ENCODE peak calls at places on chromosomes 6 and 20, in eight cellular contexts. N, U, X, B, Q, H, E and C are unnamed samples.

GRCh38 chr20:50470249-50470858 is 39.8 kb upstream of the PTPN1 start:
- DNase-seq in N (no peak), H (no peak), X (no peak), B (no peak), Q (no peak), E (no peak), U (no peak), C (no peak)

GRCh38 chr6:12592634-12593033 is 123.9 kb upstream of the PHACTR1 start:
- DNase-seq in N (no peak), X (no peak), B (no peak), U (peak), Q (no peak), E (no peak), H (no peak), C (no peak)

GRCh38 chr6:139429559-139430150 is 55.2 kb upstream of the CITED2 start:
- DNase-seq in B (no peak), U (no peak), X (no peak), N (no peak), Q (no peak), H (no peak), E (no peak), C (no peak)

GRCh38 chr20:55086421-55086820 is 611.0 kb downstream of the DOK5 start:
- DNase-seq in E (no peak), Q (no peak), U (no peak), N (no peak), B (no peak), H (no peak), X (no peak), C (no peak)

GRCh38 chr6:145069966-145070365 is 665.4 kb downstream of the EPM2A start:
- DNase-seq in H (no peak), B (no peak), E (no peak), Q (no peak), X (no peak), N (no peak), U (no peak), C (no peak)

GRCh38 chr6:7200598-7201443 is 93.1 kb downstream of the RREB1 start:
- DNase-seq in H (no peak), X (no peak), B (peak), U (no peak), E (peak), Q (no peak), N (no peak), C (peak)

GRCh38 chr20:60262967-60263603 is 304.9 kb downstream of the CDH26 start:
- DNase-seq in N (no peak), Q (no peak), U (peak), B (peak), X (no peak), E (peak), H (no peak), C (peak)

GRCh38 chr6:68559716-68560115 is 75.4 kb upstream of the ADGRB3 start:
- DNase-seq in H (no peak), U (no peak), B (no peak), Q (no peak), N (no peak), X (no peak), E (no peak), C (no peak)

GRCh38 chr6:3820563-3820962 is 28.6 kb upstream of the FAM50B start:
- DNase-seq in X (no peak), Q (no peak), E (no peak), U (no peak), B (no peak), N (no peak), H (no peak), C (no peak)

GRCh38 chr6:19413323-19413722 is 423.8 kb upstream of the ID4 start:
- DNase-seq in Q (no peak), E (no peak), N (no peak), H (no peak), B (no peak), U (no peak), X (no peak), C (no peak)

GRCh38 chr6:71577766-71578165 is 289.2 kb downstream of the OGFRL1 start:
- DNase-seq in X (no peak), H (no peak), Q (no peak), E (no peak), U (no peak), B (no peak), N (no peak), C (no peak)

GRCh38 chr6:49923826-49924225 is 40.1 kb downstream of the DEFB114 start:
- DNase-seq in E (no peak), U (no peak), X (no peak), H (no peak), Q (no peak), N (no peak), B (no peak), C (no peak)

GRCh38 chr6:10794239-10794638 is 44.1 kb downstream of the MAK start:
- DNase-seq in X (no peak), B (no peak), H (no peak), E (no peak), Q (no peak), N (no peak), U (no peak), C (no peak)

GRCh38 chr20:1633535-1633934 is 13.7 kb upstream of the SIRPB1 start:
- DNase-seq in B (peak), Q (no peak), U (peak), H (no peak), X (no peak), E (peak), N (peak), C (no peak)

GRCh38 chr6:80331522-80331921 is 225.1 kb downstream of the BCKDHB start:
- DNase-seq in U (no peak), Q (no peak), N (no peak), E (no peak), B (no peak), X (no peak), H (no peak), C (no peak)

GRCh38 chr6:80363501-80363900 is 257.0 kb downstream of the BCKDHB start:
- DNase-seq in U (no peak), X (no peak), E (no peak), B (no peak), Q (no peak), N (no peak), H (no peak), C (no peak)

GRCh38 chr6:109381007-109381746 is 1.1 kb downstream of the CD164 start:
- DNase-seq in U (no peak), X (no peak), H (no peak), B (no peak), Q (no peak), E (no peak), N (no peak), C (no peak)

GRCh38 chr6:163787001-163787667 is 372.6 kb downstream of the QKI start:
- DNase-seq in H (no peak), B (no peak), Q (no peak), X (no peak), U (no peak), N (no peak), E (no peak), C (no peak)

GRCh38 chr6:43817192-43817591 is 47.2 kb downstream of the VEGFA start:
- DNase-seq in X (no peak), H (peak), E (peak), N (no peak), B (peak), Q (no peak), U (peak), C (no peak)

GRCh38 chr6:52209672-52210626 is 23.8 kb downstream of the IL17A start:
- DNase-seq in H (no peak), X (no peak), B (no peak), N (no peak), E (no peak), U (no peak), Q (no peak), C (no peak)

GRCh38 chr20:57266251-57267157 is at the start of gene BMP7:
- DNase-seq in B (no peak), Q (no peak), N (no peak), H (no peak), U (peak), X (peak), E (no peak), C (no peak)
- TF ChIP-seq POLR2A in B (no peak), Q (no peak), N (no peak), H (no peak), U (no peak), X (no peak), E (no peak), C (no peak)

DNA sequence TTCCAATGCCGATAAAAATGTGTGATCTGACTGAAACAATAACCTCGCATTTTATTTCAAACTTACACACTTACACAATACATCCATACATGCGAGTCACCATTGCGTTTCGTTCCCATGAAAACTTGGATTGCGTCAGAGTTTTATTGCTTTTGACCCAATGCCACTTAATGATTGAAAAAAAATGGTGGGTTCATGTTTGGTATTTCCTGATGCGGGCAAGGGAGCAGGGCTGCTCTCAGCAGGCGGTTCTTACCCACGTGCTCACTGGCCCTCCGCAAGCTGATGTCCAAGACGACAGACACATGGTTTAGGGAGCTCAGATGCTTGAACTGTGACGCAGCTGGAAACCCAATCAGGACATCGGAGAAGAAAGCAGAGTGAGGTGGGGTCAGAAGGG is 281.0 kb upstream of the SULF2 start:
- DNase-seq in Q (no peak), B (no peak), H (no peak), N (no peak), U (peak), X (no peak), E (no peak), C (no peak)
- H3K27ac ChIP-seq in Q (no peak), B (no peak), H (no peak), N (no peak), U (no peak), X (no peak), E (no peak), C (no peak)

DNA sequence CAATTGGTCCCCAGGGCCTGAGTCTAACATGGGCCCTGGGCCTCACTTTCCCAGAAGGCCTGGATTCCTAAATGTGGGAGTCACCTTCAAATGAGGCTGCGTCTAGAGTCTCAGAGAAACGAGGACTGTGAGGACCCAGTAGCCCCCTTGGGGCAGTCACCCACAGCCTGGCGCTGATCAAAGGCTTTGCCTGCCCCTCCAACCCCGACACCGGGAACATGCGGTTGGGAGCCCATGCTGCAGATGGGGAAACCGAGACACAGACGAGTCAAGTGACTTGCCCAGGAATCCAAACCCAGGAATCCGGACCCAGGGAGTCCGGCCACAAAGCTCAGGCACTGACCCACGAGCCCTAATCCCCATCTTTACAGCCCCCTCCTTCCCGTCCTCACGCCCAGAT is 209.7 kb downstream of the PREX1 start:
- DNase-seq in U (no peak), N (no peak), H (no peak), Q (no peak), X (no peak), E (no peak), B (no peak), C (peak)
- H3K4me3 ChIP-seq in U (no peak), N (no peak), H (no peak), Q (no peak), X (no peak), E (no peak), B (no peak), C (no peak)

GRCh38 chr6:45645302-45645701 is 267.6 kb upstream of the SUPT3H start:
- DNase-seq in U (no peak), B (no peak), H (no peak), Q (no peak), E (no peak), X (no peak), N (no peak), C (no peak)
- TF ChIP-seq POLR2A in U (no peak), B (no peak), H (no peak), Q (no peak), E (no peak), X (no peak), N (no peak), C (no peak)